ENCODE peak calls at places on chromosomes 11 and 22, in six cellular contexts. One of them, this sample, is unnamed.

GRCh38 chr11:64834723-64835615 is 9.5 kb downstream of the CDC42BPG start:
- DNase-seq in H1: no peak
- DNase-seq in neuronal stem cell: no peak
- DNase-seq in IMR-90: no peak
- DNase-seq in mesendoderm: no peak
- DNase-seq in H9: no peak
- DNase-seq in this sample: no peak

GRCh38 chr11:96037267-96037990 is 113.5 kb upstream of the MTMR2 start:
- DNase-seq in neuronal stem cell: no peak
- DNase-seq in IMR-90: no peak
- DNase-seq in H1: no peak
- DNase-seq in mesendoderm: peak; percentile 80
- DNase-seq in H9: no peak
- DNase-seq in this sample: peak; percentile 90

GRCh38 chr11:61968758-61969390 is 1.4 kb upstream of the FTH1 start:
- DNase-seq in neuronal stem cell: no peak
- DNase-seq in H1: no peak
- DNase-seq in mesendoderm: no peak
- DNase-seq in IMR-90: no peak
- DNase-seq in H9: no peak
- DNase-seq in this sample: no peak

GRCh38 chr22:23245045-23245798 is 64.9 kb downstream of the BCR start:
- DNase-seq in IMR-90: peak; percentile 55
- DNase-seq in H9: no peak
- DNase-seq in neuronal stem cell: no peak
- DNase-seq in H1: no peak
- DNase-seq in mesendoderm: no peak
- DNase-seq in this sample: no peak

GRCh38 chr11:121478226-121478894 is 25.6 kb upstream of the SORL1-AS1 start:
- DNase-seq in IMR-90: no peak
- DNase-seq in H9: no peak
- DNase-seq in mesendoderm: no peak
- DNase-seq in H1: no peak
- DNase-seq in neuronal stem cell: no peak
- DNase-seq in this sample: no peak

GRCh38 chr22:29200901-29201300 is 4.8 kb upstream of the EMID1 start:
- DNase-seq in IMR-90: no peak
- DNase-seq in neuronal stem cell: no peak
- DNase-seq in mesendoderm: no peak
- DNase-seq in H9: no peak
- DNase-seq in H1: no peak
- DNase-seq in this sample: no peak

GRCh38 chr22:39598017-39598965 is 27.7 kb downstream of the CACNA1I start:
- DNase-seq in H9: peak; percentile 95
- DNase-seq in IMR-90: no peak
- DNase-seq in H1: peak; percentile 57
- DNase-seq in neuronal stem cell: peak; percentile 45
- DNase-seq in mesendoderm: peak; percentile 86
- DNase-seq in this sample: peak; percentile 8

GRCh38 chr22:37485006-37485713 is 1.0 kb downstream of the MFNG start:
- DNase-seq in IMR-90: no peak
- DNase-seq in mesendoderm: no peak
- DNase-seq in H9: no peak
- DNase-seq in H1: no peak
- DNase-seq in neuronal stem cell: no peak
- DNase-seq in this sample: no peak

GRCh38 chr11:33936745-33937612 is 45.1 kb upstream of the LMO2 start:
- DNase-seq in IMR-90: peak; percentile 55
- DNase-seq in mesendoderm: peak; percentile 31
- DNase-seq in neuronal stem cell: no peak
- DNase-seq in H1: no peak
- DNase-seq in H9: no peak
- DNase-seq in this sample: peak; percentile 78

GRCh38 chr22:26109686-26110315 is 59.5 kb upstream of the SEZ6L start:
- DNase-seq in IMR-90: no peak
- DNase-seq in neuronal stem cell: no peak
- DNase-seq in H9: no peak
- DNase-seq in mesendoderm: no peak
- DNase-seq in H1: no peak
- DNase-seq in this sample: no peak

GRCh38 chr11:2730323-2731284 is 30.8 kb upstream of the KCNQ1OT1 start:
- DNase-seq in H1: no peak
- DNase-seq in neuronal stem cell: no peak
- DNase-seq in H9: no peak
- DNase-seq in mesendoderm: no peak
- DNase-seq in IMR-90: no peak
- DNase-seq in this sample: no peak

GRCh38 chr22:44437493-44438015 is 60.5 kb downstream of the RTL6 start:
- DNase-seq in IMR-90: peak; percentile 23
- DNase-seq in neuronal stem cell: no peak
- DNase-seq in mesendoderm: no peak
- DNase-seq in H9: no peak
- DNase-seq in H1: no peak
- DNase-seq in this sample: no peak

GRCh38 chr11:78223320-78223954 is 34.7 kb downstream of the USP35 start:
- DNase-seq in mesendoderm: no peak
- DNase-seq in H1: no peak
- DNase-seq in neuronal stem cell: no peak
- DNase-seq in IMR-90: no peak
- DNase-seq in H9: peak; percentile 12
- DNase-seq in this sample: no peak

GRCh38 chr11:122071680-122072321 is 44.2 kb downstream of the BLID start:
- DNase-seq in mesendoderm: no peak
- DNase-seq in neuronal stem cell: no peak
- DNase-seq in IMR-90: no peak
- DNase-seq in H9: peak; percentile 30
- DNase-seq in H1: no peak
- DNase-seq in this sample: no peak

GRCh38 chr11:3353066-3353465 is 25.9 kb downstream of the ZNF195 start:
- DNase-seq in H9: no peak
- DNase-seq in neuronal stem cell: no peak
- DNase-seq in H1: no peak
- DNase-seq in mesendoderm: no peak
- DNase-seq in IMR-90: no peak
- DNase-seq in this sample: no peak

GRCh38 chr11:66363805-66364535 is 7.6 kb downstream of the SLC29A2 start:
- DNase-seq in IMR-90: no peak
- DNase-seq in neuronal stem cell: no peak
- DNase-seq in H9: peak; percentile 94
- DNase-seq in mesendoderm: peak; percentile 88
- DNase-seq in H1: peak; percentile 77
- DNase-seq in this sample: no peak

GRCh38 chr11:2888266-2888968 is 2.8 kb upstream of the CDKN1C start:
- DNase-seq in IMR-90: peak; percentile 84
- DNase-seq in H9: peak; percentile 90
- DNase-seq in neuronal stem cell: peak; percentile 83
- DNase-seq in H1: peak; percentile 70
- DNase-seq in mesendoderm: peak; percentile 81
- DNase-seq in this sample: peak; percentile 83

GRCh38 chr22:17431179-17431578 is 61.9 kb downstream of the CECR2 start:
- DNase-seq in mesendoderm: no peak
- DNase-seq in IMR-90: no peak
- DNase-seq in H9: no peak
- DNase-seq in H1: no peak
- DNase-seq in neuronal stem cell: no peak
- DNase-seq in this sample: no peak

GRCh38 chr11:133901316-133901715 is 55.5 kb downstream of the IGSF9B start:
- DNase-seq in neuronal stem cell: no peak
- DNase-seq in mesendoderm: no peak
- DNase-seq in H1: no peak
- DNase-seq in IMR-90: no peak
- DNase-seq in H9: no peak
- DNase-seq in this sample: no peak

GRCh38 chr11:68328374-68329091 is 16.1 kb downstream of the LRP5 start:
- DNase-seq in H9: peak; percentile 65
- DNase-seq in mesendoderm: peak; percentile 71
- DNase-seq in H1: no peak
- DNase-seq in IMR-90: no peak
- DNase-seq in neuronal stem cell: peak; percentile 58
- DNase-seq in this sample: no peak

GRCh38 chr11:33531743-33532181 is 168.9 kb downstream of the C11orf91 start:
- DNase-seq in neuronal stem cell: no peak
- DNase-seq in IMR-90: peak; percentile 80
- DNase-seq in H9: no peak
- DNase-seq in mesendoderm: no peak
- DNase-seq in H1: no peak
- DNase-seq in this sample: peak; percentile 71

GRCh38 chr11:110894224-110894623 is 182.0 kb upstream of the ARHGAP20 start:
- DNase-seq in IMR-90: no peak
- DNase-seq in neuronal stem cell: no peak
- DNase-seq in H1: no peak
- DNase-seq in mesendoderm: no peak
- DNase-seq in H9: no peak
- DNase-seq in this sample: no peak

GRCh38 chr11:45754261-45754709 is 50.7 kb upstream of the SLC35C1 start:
- DNase-seq in H9: no peak
- DNase-seq in mesendoderm: peak; percentile 89
- DNase-seq in H1: no peak
- DNase-seq in IMR-90: peak; percentile 2
- DNase-seq in neuronal stem cell: no peak
- DNase-seq in this sample: peak; percentile 29

GRCh38 chr22:29313126-29314071 is 2.1 kb downstream of the RASL10A start:
- DNase-seq in neuronal stem cell: no peak
- DNase-seq in mesendoderm: peak; percentile 96
- DNase-seq in H1: peak; percentile 81
- DNase-seq in IMR-90: no peak
- DNase-seq in H9: peak; percentile 92
- DNase-seq in this sample: peak; percentile 10

GRCh38 chr11:68447015-68447801 is 13.3 kb upstream of the PPP6R3 start:
- DNase-seq in H9: peak; percentile 91
- DNase-seq in IMR-90: peak; percentile 51
- DNase-seq in neuronal stem cell: peak; percentile 64
- DNase-seq in mesendoderm: peak; percentile 87
- DNase-seq in H1: peak; percentile 49
- DNase-seq in this sample: peak; percentile 70

GRCh38 chr11:69044111-69045013 is 4.4 kb upstream of the TPCN2 start:
- DNase-seq in IMR-90: peak; percentile 72
- DNase-seq in mesendoderm: peak; percentile 94
- DNase-seq in neuronal stem cell: peak; percentile 43
- DNase-seq in H1: peak; percentile 64
- DNase-seq in H9: peak; percentile 90
- DNase-seq in this sample: peak; percentile 84

DNA sequence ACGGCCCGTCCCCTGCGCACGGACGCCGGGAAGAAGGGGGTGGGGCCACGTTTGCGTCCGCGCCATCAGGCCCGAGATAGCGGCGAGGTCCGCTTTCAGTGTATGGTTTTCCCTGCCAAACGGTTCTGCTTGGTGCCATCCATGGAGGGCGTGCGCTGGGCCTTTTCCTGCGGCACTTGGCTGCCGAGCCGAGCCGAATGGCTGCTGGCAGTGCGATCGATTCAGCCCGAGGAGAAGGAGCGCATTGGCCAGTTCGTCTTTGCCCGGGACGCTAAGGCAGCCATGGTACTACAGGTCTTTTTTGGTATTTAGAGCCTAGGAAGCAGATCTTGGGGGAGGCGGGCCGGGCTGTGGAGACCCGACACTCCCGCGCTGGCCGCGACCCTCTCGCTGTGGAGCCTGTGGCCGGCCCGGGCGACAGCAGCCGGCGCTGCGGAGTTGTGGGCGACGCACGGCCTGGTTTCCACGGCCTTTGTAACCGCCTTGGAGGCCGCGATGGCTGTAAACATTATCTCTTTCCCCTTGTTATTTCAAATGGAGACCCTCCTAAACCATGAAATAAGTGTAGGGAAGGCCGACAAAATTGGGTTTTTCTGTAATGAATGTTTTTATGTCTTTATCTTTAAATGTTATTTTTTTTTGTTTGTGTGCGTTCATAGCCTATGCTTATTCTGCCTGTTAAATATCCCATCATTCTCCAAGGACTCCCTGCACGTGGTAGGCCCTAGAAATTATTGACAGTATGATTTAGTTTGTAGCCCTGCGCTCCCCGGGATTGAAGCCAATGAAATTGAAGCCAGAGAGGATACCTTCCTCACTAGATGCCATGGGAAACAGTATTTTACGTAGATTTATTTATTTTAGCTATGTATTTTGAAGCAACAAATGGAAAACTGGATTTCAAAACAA is at the start of gene AASDHPPT:
- DNase-seq in neuronal stem cell: no peak
- DNase-seq in H9: no peak
- DNase-seq in mesendoderm: no peak
- DNase-seq in H1: no peak
- DNase-seq in IMR-90: peak; percentile 29
- DNase-seq in this sample: no peak
- H3K18ac ChIP-seq in neuronal stem cell: peak within 1 kb of the TSS; percentile 100
- H3K18ac ChIP-seq in H9: peak within 1 kb of the TSS; percentile 97
- H3K18ac ChIP-seq in mesendoderm: peak within 1 kb of the TSS; percentile 53
- H3K18ac ChIP-seq in H1: peak within 1 kb of the TSS; percentile 99
- H3K18ac ChIP-seq in IMR-90: peak within 1 kb of the TSS; percentile 92
- H3K18ac ChIP-seq in this sample: peak within 1 kb of the TSS; percentile 97

GRCh38 chr11:76408171-76408965 is 27.2 kb downstream of the GVQW3 start:
- DNase-seq in H9: no peak
- DNase-seq in neuronal stem cell: no peak
- DNase-seq in IMR-90: no peak
- DNase-seq in H1: no peak
- DNase-seq in mesendoderm: peak; percentile 57
- DNase-seq in this sample: peak; percentile 7
- H2BK15ac ChIP-seq in H9: no peak overlapping the region
- H2BK15ac ChIP-seq in neuronal stem cell: no peak overlapping the region
- H2BK15ac ChIP-seq in IMR-90: no peak overlapping the region
- H2BK15ac ChIP-seq in H1: no peak overlapping the region
- H2BK15ac ChIP-seq in mesendoderm: no peak overlapping the region
- H2BK15ac ChIP-seq in this sample: no peak overlapping the region

GRCh38 chr11:72742522-72743320 is 9.5 kb downstream of the ARAP1 start:
- DNase-seq in H1: no peak
- DNase-seq in mesendoderm: no peak
- DNase-seq in IMR-90: no peak
- DNase-seq in neuronal stem cell: no peak
- DNase-seq in H9: no peak
- DNase-seq in this sample: no peak
- H3K4me1 ChIP-seq in H1: peaks cover 23% of the 10 kb centered on the region
- H3K4me1 ChIP-seq in mesendoderm: peaks cover 33% of the 10 kb centered on the region
- H3K4me1 ChIP-seq in IMR-90: peaks cover 20% of the 10 kb centered on the region
- H3K4me1 ChIP-seq in neuronal stem cell: peaks cover 9% of the 10 kb centered on the region
- H3K4me1 ChIP-seq in H9: peaks cover 10% of the 10 kb centered on the region
- H3K4me1 ChIP-seq in this sample: peaks cover 33% of the 10 kb centered on the region

DNA sequence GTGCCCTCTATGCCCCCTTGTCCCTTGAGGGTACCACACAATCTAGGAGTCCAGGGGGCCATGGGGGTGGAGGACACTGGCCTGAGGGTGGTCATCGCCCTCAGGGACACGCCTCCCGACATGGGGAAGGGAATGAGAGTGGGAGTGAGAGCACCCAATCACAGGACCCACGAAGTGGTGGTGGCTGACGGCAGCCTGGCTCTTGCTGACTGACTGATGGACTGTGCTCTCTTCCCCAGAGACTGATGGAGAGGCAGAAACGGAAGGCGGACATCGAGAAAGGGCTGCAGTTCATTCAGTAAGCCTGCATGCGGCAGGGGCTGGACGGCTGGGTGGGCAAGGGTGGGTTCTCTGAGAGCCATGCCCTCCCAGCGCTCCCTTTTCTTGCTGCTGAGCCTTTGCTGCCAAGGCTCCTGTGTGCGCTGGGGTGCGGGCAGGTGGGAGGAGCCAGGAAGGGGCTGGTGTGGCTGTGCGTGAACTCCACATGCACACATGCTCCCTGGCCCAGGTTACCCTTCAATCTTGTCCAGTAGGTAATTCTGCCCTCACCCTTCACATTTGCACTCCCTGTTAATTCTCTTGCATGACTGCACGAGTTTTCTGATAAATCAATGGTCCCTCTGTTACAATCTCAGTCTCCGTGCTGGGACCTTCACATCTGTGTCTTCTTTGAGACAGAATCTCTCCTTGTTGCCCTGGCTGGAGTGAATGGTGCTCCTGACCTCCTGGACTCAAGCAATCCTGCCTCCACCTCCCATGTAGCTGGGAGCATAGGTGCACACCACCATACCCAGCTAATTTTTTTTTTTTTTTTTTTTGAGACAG is 19.3 kb downstream of the ZC3H7B start:
- DNase-seq in H9: no peak
- DNase-seq in H1: no peak
- DNase-seq in IMR-90: no peak
- DNase-seq in neuronal stem cell: no peak
- DNase-seq in mesendoderm: no peak
- DNase-seq in this sample: no peak
- H3K18ac ChIP-seq in H9: no peak overlapping the region
- H3K18ac ChIP-seq in H1: no peak overlapping the region
- H3K18ac ChIP-seq in IMR-90: no peak overlapping the region
- H3K18ac ChIP-seq in neuronal stem cell: peak overlapping the region; percentile 28
- H3K18ac ChIP-seq in mesendoderm: no peak overlapping the region
- H3K18ac ChIP-seq in this sample: no peak overlapping the region

This sample was measured in mesenchymal stem cell.